ENCODE peak calls at places on chromosomes 2 and 18, in five cellular contexts. One of them, this sample, is unnamed.

GRCh38 chr2:120323807-120324399 is 22.0 kb upstream of the INHBB start:
- DNase-seq in thoracic aorta: no peak
- DNase-seq in cardiac muscle cell: peak; percentile 23
- DNase-seq in pancreas: no peak
- DNase-seq in aorta: no peak
- DNase-seq in this sample: no peak

GRCh38 chr2:185813707-185814106 is 75.1 kb downstream of the FSIP2 start:
- DNase-seq in thoracic aorta: no peak
- DNase-seq in cardiac muscle cell: no peak
- DNase-seq in pancreas: peak; percentile 11
- DNase-seq in aorta: no peak
- DNase-seq in this sample: no peak

GRCh38 chr2:210302326-210302725 is 12.6 kb downstream of the MYL1 start:
- DNase-seq in thoracic aorta: no peak
- DNase-seq in cardiac muscle cell: no peak
- DNase-seq in pancreas: no peak
- DNase-seq in aorta: no peak
- DNase-seq in this sample: no peak

GRCh38 chr2:12211326-12212170 is 465.1 kb downstream of the LPIN1 start:
- DNase-seq in thoracic aorta: no peak
- DNase-seq in cardiac muscle cell: no peak
- DNase-seq in pancreas: peak; percentile 17
- DNase-seq in aorta: no peak
- DNase-seq in this sample: no peak

GRCh38 chr2:182717451-182718215 is 1.6 kb downstream of the DNAJC10 start:
- DNase-seq in thoracic aorta: no peak
- DNase-seq in cardiac muscle cell: no peak
- DNase-seq in pancreas: no peak
- DNase-seq in aorta: no peak
- DNase-seq in this sample: no peak

GRCh38 chr2:223264541-223265171 is 212.7 kb downstream of the KCNE4 start:
- DNase-seq in thoracic aorta: no peak
- DNase-seq in cardiac muscle cell: no peak
- DNase-seq in pancreas: no peak
- DNase-seq in aorta: no peak
- DNase-seq in this sample: no peak

GRCh38 chr2:67797801-67798535 is 264.8 kb downstream of the C1D start:
- DNase-seq in thoracic aorta: no peak
- DNase-seq in cardiac muscle cell: peak; percentile 67
- DNase-seq in pancreas: peak; percentile 48
- DNase-seq in aorta: no peak
- DNase-seq in this sample: no peak

GRCh38 chr2:152093464-152093863 is 5.4 kb downstream of the CACNB4 start:
- DNase-seq in thoracic aorta: no peak
- DNase-seq in cardiac muscle cell: peak; percentile 4
- DNase-seq in pancreas: no peak
- DNase-seq in aorta: no peak
- DNase-seq in this sample: no peak

GRCh38 chr2:10532631-10533101 is 84.5 kb upstream of the ODC1 start:
- DNase-seq in thoracic aorta: no peak
- DNase-seq in cardiac muscle cell: no peak
- DNase-seq in pancreas: no peak
- DNase-seq in aorta: no peak
- DNase-seq in this sample: no peak

GRCh38 chr2:190466819-190467444 is 58.8 kb downstream of the MFSD6 start:
- DNase-seq in thoracic aorta: no peak
- DNase-seq in cardiac muscle cell: no peak
- DNase-seq in pancreas: no peak
- DNase-seq in aorta: no peak
- DNase-seq in this sample: no peak

GRCh38 chr2:190462611-190463010 is 54.5 kb downstream of the MFSD6 start:
- DNase-seq in thoracic aorta: no peak
- DNase-seq in cardiac muscle cell: no peak
- DNase-seq in pancreas: no peak
- DNase-seq in aorta: no peak
- DNase-seq in this sample: no peak

GRCh38 chr2:190468814-190469569 is 60.8 kb downstream of the MFSD6 start:
- DNase-seq in thoracic aorta: peak; percentile 22
- DNase-seq in cardiac muscle cell: peak; percentile 97
- DNase-seq in pancreas: peak; percentile 66
- DNase-seq in aorta: no peak
- DNase-seq in this sample: no peak

GRCh38 chr2:190467575-190468083 is 59.5 kb downstream of the MFSD6 start:
- DNase-seq in thoracic aorta: no peak
- DNase-seq in cardiac muscle cell: no peak
- DNase-seq in pancreas: no peak
- DNase-seq in aorta: no peak
- DNase-seq in this sample: no peak

GRCh38 chr2:190465060-190465459 is 56.9 kb downstream of the MFSD6 start:
- DNase-seq in thoracic aorta: no peak
- DNase-seq in cardiac muscle cell: no peak
- DNase-seq in pancreas: no peak
- DNase-seq in aorta: no peak
- DNase-seq in this sample: no peak
- H3K4me1 ChIP-seq in thoracic aorta: peaks cover 33% of the 10 kb centered on the region
- H3K4me1 ChIP-seq in cardiac muscle cell: peaks cover 27% of the 10 kb centered on the region
- H3K4me1 ChIP-seq in pancreas: no peaks in the 10 kb centered on the region
- H3K4me1 ChIP-seq in aorta: peaks cover 3% of the 10 kb centered on the region
- H3K4me1 ChIP-seq in this sample: peaks cover 22% of the 10 kb centered on the region

DNA sequence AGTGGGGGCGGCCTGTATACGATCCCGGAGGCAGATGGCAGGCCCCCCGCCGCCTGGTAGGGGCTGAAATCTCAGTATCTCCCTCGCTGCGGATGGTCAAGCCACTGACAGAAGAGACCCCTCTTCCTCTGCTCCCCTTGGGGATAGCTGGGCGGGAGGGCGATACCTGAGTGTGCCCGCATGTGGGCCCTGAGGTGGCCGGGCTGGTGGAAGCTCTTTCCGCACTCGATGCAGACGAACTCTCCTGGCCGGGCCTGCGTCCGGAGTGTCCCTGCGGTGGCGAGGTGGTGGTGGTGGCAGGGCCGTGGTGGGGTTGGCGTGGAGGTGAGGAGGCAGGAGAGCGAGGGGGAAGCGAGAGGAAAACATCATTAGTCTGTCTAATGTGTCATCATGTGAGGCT is 123.7 kb downstream of the ZNF516 start:
- DNase-seq in thoracic aorta: no peak
- DNase-seq in cardiac muscle cell: no peak
- DNase-seq in pancreas: no peak
- DNase-seq in aorta: peak; percentile 73
- DNase-seq in this sample: no peak
- H3K4me1 ChIP-seq in thoracic aorta: no peaks in the 10 kb centered on the region
- H3K4me1 ChIP-seq in cardiac muscle cell: no peaks in the 10 kb centered on the region
- H3K4me1 ChIP-seq in pancreas: no peaks in the 10 kb centered on the region
- H3K4me1 ChIP-seq in aorta: no peaks in the 10 kb centered on the region
- H3K4me1 ChIP-seq in this sample: no peaks in the 10 kb centered on the region

GRCh38 chr2:195592101-195592500 is 64.9 kb upstream of the SLC39A10 start:
- DNase-seq in thoracic aorta: no peak
- DNase-seq in cardiac muscle cell: peak; percentile 15
- DNase-seq in pancreas: no peak
- DNase-seq in aorta: no peak
- DNase-seq in this sample: no peak
- H3K4me1 ChIP-seq in thoracic aorta: peaks cover 8% of the 10 kb centered on the region
- H3K4me1 ChIP-seq in cardiac muscle cell: peaks cover 5% of the 10 kb centered on the region
- H3K4me1 ChIP-seq in pancreas: no peaks in the 10 kb centered on the region
- H3K4me1 ChIP-seq in aorta: no peaks in the 10 kb centered on the region
- H3K4me1 ChIP-seq in this sample: no peaks in the 10 kb centered on the region

GRCh38 chr2:158038906-158039305 is 62.8 kb upstream of the UPP2 start:
- DNase-seq in thoracic aorta: no peak
- DNase-seq in cardiac muscle cell: no peak
- DNase-seq in pancreas: no peak
- DNase-seq in aorta: no peak
- DNase-seq in this sample: no peak
- H3K4me1 ChIP-seq in thoracic aorta: no peaks in the 10 kb centered on the region
- H3K4me1 ChIP-seq in cardiac muscle cell: no peaks in the 10 kb centered on the region
- H3K4me1 ChIP-seq in pancreas: no peaks in the 10 kb centered on the region
- H3K4me1 ChIP-seq in aorta: no peaks in the 10 kb centered on the region
- H3K4me1 ChIP-seq in this sample: no peaks in the 10 kb centered on the region